ENCODE peak calls at places on chromosomes 13 and 19, in four cellular contexts. J, K, C and Y are unnamed samples.

GRCh38 chr19:2289714-2290435 is 7.9 kb upstream of the PEAK3 start:
- DNase-seq in K (no peak), C (no peak), J (no peak), Y (no peak)

GRCh38 chr13:41909524-41909923 is 51.4 kb downstream of the VWA8 start:
- DNase-seq in K (no peak), C (no peak), J (no peak), Y (no peak)

GRCh38 chr13:63085851-63086250 is 1670.2 kb upstream of the PCDH20 start:
- DNase-seq in C (no peak), K (no peak), J (no peak), Y (no peak)

GRCh38 chr13:30821421-30821820 is 84.7 kb upstream of the MEDAG start:
- DNase-seq in J (no peak), K (no peak), C (no peak), Y (no peak)

GRCh38 chr19:50770888-50771287 is 624 bp downstream of the GPR32 start:
- DNase-seq in K (no peak), J (no peak), C (no peak), Y (no peak)

GRCh38 chr13:87671031-87671823 is at the start of gene SLITRK5:
- DNase-seq in J (peak; percentile 58), K (no peak), C (peak; percentile 44), Y (no peak)

GRCh38 chr13:60583196-60583908 is 186.3 kb downstream of the TDRD3 start:
- DNase-seq in C (peak; percentile 89), K (peak; percentile 70), J (no peak), Y (no peak)

GRCh38 chr19:30385174-30385573 is 13.0 kb downstream of the ZNF536 start:
- DNase-seq in K (no peak), J (no peak), C (no peak), Y (no peak)

GRCh38 chr19:17751912-17752273 is 616 bp downstream of the FCHO1 start:
- DNase-seq in C (no peak), J (no peak), K (no peak), Y (no peak)

GRCh38 chr13:34161829-34162544 is 344.0 kb downstream of the RFC3 start:
- DNase-seq in J (no peak), C (peak; percentile 88), K (peak; percentile 86), Y (peak; percentile 82)

GRCh38 chr13:104979281-104979680 is 1556.2 kb downstream of the EFNB2 start:
- DNase-seq in C (no peak), J (no peak), K (no peak), Y (no peak)

GRCh38 chr13:46992383-46992952 is 95.6 kb upstream of the HTR2A start:
- DNase-seq in J (no peak), C (peak; percentile 41), K (no peak), Y (no peak)
- TF ChIP-seq CTCF in J (no peak), C (peak; percentile 54), K (peak; percentile 42), Y (peak; percentile 41)

GRCh38 chr19:38718747-38719543 is 25.3 kb downstream of the CAPN12 start:
- DNase-seq in C (no peak), K (no peak), J (no peak), Y (no peak)
- TF ChIP-seq CTCF in C (peak; percentile 19), K (peak; percentile 41), J (no peak), Y (peak; percentile 59)

GRCh38 chr13:35824395-35824794 is 306.8 kb downstream of the DCLK1 start:
- DNase-seq in K (no peak), J (no peak), C (no peak), Y (no peak)

GRCh38 chr13:35822666-35823065 is 308.5 kb downstream of the DCLK1 start:
- DNase-seq in J (no peak), C (no peak), K (no peak), Y (no peak)

GRCh38 chr13:35824825-35825224 is 306.4 kb downstream of the DCLK1 start:
- DNase-seq in C (no peak), K (no peak), J (no peak), Y (no peak)

GRCh38 chr13:35830850-35831450 is 300.2 kb downstream of the DCLK1 start:
- DNase-seq in J (no peak), C (no peak), K (no peak), Y (no peak)

GRCh38 chr13:35826626-35827254 is 304.4 kb downstream of the DCLK1 start:
- DNase-seq in K (no peak), J (no peak), C (no peak), Y (no peak)
- TF ChIP-seq CTCF in K (peak; percentile 20), J (no peak), C (peak; percentile 42), Y (peak; percentile 34)

DNA sequence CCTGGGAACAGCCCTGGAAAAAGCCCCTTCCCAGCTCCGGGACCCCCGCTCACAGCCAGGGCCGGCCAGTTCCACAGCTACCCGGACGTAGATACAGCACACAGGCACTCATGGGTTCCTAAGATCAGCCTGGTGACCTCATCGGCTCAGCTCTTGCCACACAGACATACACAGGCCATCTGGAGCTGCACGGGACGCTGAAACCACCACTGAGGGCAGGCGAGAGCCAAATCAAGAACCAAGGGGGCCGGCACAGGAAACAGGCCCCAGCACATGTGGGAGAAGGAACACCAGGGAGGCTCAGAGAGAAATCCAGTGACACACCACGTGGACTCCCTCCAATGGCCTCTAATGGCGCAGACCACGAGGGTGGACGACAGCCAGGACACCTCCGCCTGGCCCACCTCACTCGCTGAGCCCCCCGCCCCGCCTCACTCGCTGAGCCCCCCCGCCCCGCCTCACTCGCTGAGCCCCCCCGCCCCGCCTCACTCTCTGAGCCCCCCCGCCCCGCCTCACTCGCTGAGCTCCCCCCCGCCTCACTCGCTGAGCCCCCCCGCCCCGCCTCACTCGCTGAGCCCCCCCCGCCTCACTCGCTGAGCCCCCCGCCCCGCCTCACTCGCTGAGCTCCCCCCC is 69.7 kb upstream of the C13orf46 start:
- DNase-seq in C (peak; percentile 99), J (no peak), K (no peak), Y (no peak)
- TF ChIP-seq CTCF in C (peak; percentile 36), J (no peak), K (peak; percentile 48), Y (peak; percentile 44)

DNA sequence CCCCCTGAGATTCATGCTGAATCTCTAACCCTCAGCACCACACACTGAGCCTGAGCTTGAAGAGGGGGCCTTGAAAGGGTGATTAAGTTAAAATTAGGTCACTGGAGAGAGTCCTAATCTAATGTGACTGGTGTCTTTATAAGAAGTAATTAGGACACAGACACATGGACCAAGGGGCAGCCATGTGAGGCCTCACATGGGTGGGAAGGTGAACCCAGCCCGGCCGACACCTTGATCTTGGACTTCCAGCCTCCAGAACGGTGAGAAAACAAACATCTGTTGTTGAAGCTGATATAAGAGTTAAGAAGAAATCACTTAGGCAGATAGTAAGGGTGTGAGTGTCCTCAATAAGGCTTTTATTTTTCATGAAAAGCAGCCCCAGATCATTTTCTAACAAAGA is 7.1 kb upstream of the RAB20 start:
- DNase-seq in K (no peak), C (no peak), J (no peak), Y (no peak)
- TF ChIP-seq CTCF in K (no peak), C (no peak), J (no peak), Y (no peak)

GRCh38 chr19:796692-797527 is at the start of gene PTBP1:
- DNase-seq in J (peak; percentile 93), K (peak; percentile 100), C (peak; percentile 100), Y (peak; percentile 100)
- TF ChIP-seq CTCF in J (no peak), K (peak; percentile 2), C (no peak), Y (no peak)

DNA sequence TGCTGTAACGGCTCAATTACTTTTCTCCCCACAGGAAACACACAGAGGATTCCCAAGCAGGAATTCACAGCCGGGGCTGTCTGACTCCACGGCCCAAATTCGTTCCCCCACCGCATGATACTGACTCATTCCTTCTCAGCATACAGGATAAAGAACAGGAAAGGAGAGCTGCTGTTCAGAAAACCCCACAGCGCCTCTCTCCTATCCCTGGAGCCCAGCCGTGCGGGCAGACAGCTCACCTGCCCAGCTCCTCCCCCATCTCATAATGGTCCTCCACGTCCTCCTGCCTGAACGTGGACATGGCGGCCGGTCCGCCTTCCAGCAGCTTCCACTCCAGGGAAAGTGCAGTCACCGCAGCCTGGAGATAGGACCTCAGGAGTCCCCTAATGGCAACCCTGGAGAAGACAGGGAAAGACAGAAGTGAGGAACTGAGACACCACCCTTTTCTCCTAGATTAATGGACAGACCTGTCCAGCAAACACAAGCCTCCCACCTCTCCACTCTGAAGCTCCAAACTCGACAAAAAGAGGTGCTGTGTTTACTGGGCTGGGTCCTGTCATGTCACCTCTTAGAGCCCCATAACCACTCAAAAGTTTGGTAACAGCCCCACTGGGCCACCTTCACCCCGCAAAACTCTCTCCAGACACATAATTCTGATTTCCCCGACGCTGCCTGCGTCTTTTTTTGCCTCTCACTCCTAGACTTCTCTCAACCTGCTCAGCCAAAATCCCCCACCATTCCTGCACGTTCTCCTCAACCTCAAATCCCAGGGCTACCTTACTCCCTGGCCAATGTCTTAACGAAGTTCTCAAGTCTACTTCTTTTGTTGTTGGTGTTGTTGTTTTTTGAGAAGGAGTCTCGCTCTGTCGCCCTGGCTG is 1.2 kb downstream of the DAPK3 start:
- DNase-seq in C (peak; percentile 87), K (peak; percentile 49), J (no peak), Y (no peak)
- TF ChIP-seq CTCF in C (peak; percentile 41), K (peak; percentile 42), J (no peak), Y (peak; percentile 32)

GRCh38 chr19:52535831-52536800 is 8.6 kb downstream of the ZNF808 start:
- DNase-seq in K (no peak), C (peak; percentile 70), J (peak; percentile 81), Y (peak; percentile 24)
- TF ChIP-seq CTCF in K (peak; percentile 9), C (no peak), J (no peak), Y (peak; percentile 42)

GRCh38 chr13:29279859-29280258 is 315.6 kb downstream of the SLC7A1 start:
- DNase-seq in J (no peak), C (no peak), K (no peak), Y (no peak)
- TF ChIP-seq CTCF in J (no peak), C (no peak), K (no peak), Y (no peak)